ENCODE peak calls at places on chromosomes 1 and 21, in five cellular contexts. H, G, N, P and I are unnamed samples.

GRCh38 chr1:25232866-25233784 is 823 bp upstream of the SYF2 start:
- DNase-seq in H (peak), G (peak), N (peak), P (peak), I (peak)

GRCh38 chr1:3017440-3018050 is 3.7 kb upstream of the ACTRT2 start:
- DNase-seq in H (no peak), G (no peak), N (no peak), P (no peak), I (no peak)

GRCh38 chr1:242454262-242455051 is 70.0 kb downstream of the PLD5 start:
- DNase-seq in H (peak), G (no peak), N (peak), P (peak), I (no peak)

GRCh38 chr1:228490120-228491078 is 3.2 kb downstream of the RNF187 start:
- DNase-seq in H (no peak), G (no peak), N (peak), P (peak), I (no peak)

GRCh38 chr1:22949807-22950462 is 22.7 kb downstream of the LACTBL1 start:
- DNase-seq in H (no peak), G (no peak), N (peak), P (no peak), I (no peak)

GRCh38 chr1:156677616-156678596 is 699 bp upstream of the NES start:
- DNase-seq in H (peak), G (peak), N (peak), P (peak), I (no peak)

GRCh38 chr1:54239603-54240002 is 39.6 kb downstream of the MRPL37 start:
- DNase-seq in H (no peak), G (no peak), N (no peak), P (no peak), I (no peak)

GRCh38 chr1:107530543-107530942 is 389.7 kb downstream of the NTNG1 start:
- DNase-seq in H (no peak), G (no peak), N (no peak), P (no peak), I (peak)

GRCh38 chr21:40130476-40130875 is 263.2 kb downstream of the PCP4 start:
- DNase-seq in H (no peak), G (no peak), N (no peak), P (no peak), I (peak)

GRCh38 chr21:40129809-40130208 is 262.6 kb downstream of the PCP4 start:
- DNase-seq in H (no peak), G (no peak), N (no peak), P (no peak), I (no peak)

GRCh38 chr21:40128891-40129290 is 261.7 kb downstream of the PCP4 start:
- DNase-seq in H (no peak), G (no peak), N (no peak), P (no peak), I (no peak)
- H3K9ac ChIP-seq in H (no peak), G (no peak), N (no peak), P (no peak), I (no peak)

GRCh38 chr1:66346057-66346795 is 187.7 kb upstream of the SGIP1 start:
- DNase-seq in H (no peak), G (no peak), N (no peak), P (no peak), I (no peak)
- H3K4ac ChIP-seq in H (no peak), G (no peak), N (no peak), P (no peak), I (no peak)

DNA sequence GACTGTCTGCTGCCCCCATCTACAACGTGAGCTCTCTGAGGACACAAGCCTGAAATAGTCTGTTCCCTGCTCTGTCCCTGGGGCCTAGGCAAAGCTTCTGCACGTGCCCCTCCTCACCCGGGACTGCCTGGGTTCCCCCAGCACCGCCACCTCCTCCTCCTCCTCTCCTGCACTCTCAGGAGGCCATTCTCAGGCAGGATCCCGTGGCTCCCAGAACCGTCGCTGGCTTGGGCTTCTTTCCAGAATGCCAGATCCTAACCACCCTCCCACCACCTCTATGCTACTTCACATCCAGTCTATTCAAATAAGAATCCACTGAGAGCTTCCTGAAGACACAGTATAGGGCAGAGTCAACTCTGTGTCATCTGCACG is 11.2 kb downstream of the NPHP4 start:
- DNase-seq in H (no peak), G (no peak), N (no peak), P (no peak), I (no peak)
- H2BK120ac ChIP-seq in H (no peak), G (no peak), N (no peak), P (no peak), I (no peak)

DNA sequence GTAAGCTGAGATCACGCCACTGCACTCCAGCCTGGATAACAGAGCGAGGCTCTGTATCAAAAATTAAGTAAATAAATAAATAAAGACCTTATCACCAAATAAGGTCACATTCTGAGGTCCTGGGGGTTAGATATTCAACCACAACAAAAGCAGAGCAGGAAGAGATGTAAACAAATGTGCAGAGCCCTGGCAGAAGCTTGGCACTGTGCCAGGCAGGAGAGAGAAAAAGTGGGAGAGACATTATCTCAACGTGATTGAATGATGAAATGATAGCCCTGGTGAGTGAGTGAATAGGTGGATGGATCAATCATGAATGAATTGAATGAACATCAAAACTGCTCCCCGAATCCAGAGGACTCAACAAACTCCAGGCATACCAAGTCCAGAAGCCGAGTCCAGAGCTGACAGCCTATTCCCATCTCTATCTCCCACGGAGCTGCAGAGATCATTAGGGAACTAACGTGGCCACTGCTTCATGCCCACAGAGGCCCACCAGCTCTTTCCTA is 150.7 kb downstream of the TOMM20 start:
- DNase-seq in H (no peak), G (no peak), N (no peak), P (no peak), I (no peak)
- H3K9ac ChIP-seq in H (no peak), G (no peak), N (peak), P (peak), I (no peak)